ENCODE peak calls at places on chromosomes 3 and 15, in eight cellular contexts. One of them, this sample, is unnamed.

GRCh38 chr3:119469378-119470189 is 821 bp downstream of the POGLUT1 start:
- DNase-seq in uterus: peak; percentile 20
- DNase-seq in CD4-positive, alpha-beta T cell: no peak
- DNase-seq in substantia nigra: no peak
- DNase-seq in caudate nucleus: no peak
- DNase-seq in colonic mucosa: no peak
- DNase-seq in dorsolateral prefrontal cortex: peak; percentile 28
- DNase-seq in HL-60: peak; percentile 12
- DNase-seq in this sample: no peak

GRCh38 chr3:52084216-52084945 is 28.0 kb upstream of the DUSP7 start:
- DNase-seq in dorsolateral prefrontal cortex: no peak
- DNase-seq in uterus: no peak
- DNase-seq in CD4-positive, alpha-beta T cell: no peak
- DNase-seq in colonic mucosa: no peak
- DNase-seq in substantia nigra: no peak
- DNase-seq in HL-60: no peak
- DNase-seq in caudate nucleus: no peak
- DNase-seq in this sample: no peak

GRCh38 chr3:143002083-143002712 is 828 bp downstream of the U2SURP start:
- DNase-seq in substantia nigra: no peak
- DNase-seq in dorsolateral prefrontal cortex: no peak
- DNase-seq in uterus: no peak
- DNase-seq in caudate nucleus: no peak
- DNase-seq in CD4-positive, alpha-beta T cell: no peak
- DNase-seq in HL-60: peak; percentile 67
- DNase-seq in colonic mucosa: no peak
- DNase-seq in this sample: no peak

GRCh38 chr3:31980530-31981205 is 394 bp downstream of the OSBPL10 start:
- DNase-seq in CD4-positive, alpha-beta T cell: peak; percentile 6
- DNase-seq in HL-60: peak; percentile 15
- DNase-seq in substantia nigra: no peak
- DNase-seq in colonic mucosa: peak; percentile 75
- DNase-seq in uterus: peak; percentile 53
- DNase-seq in dorsolateral prefrontal cortex: peak; percentile 44
- DNase-seq in caudate nucleus: no peak
- DNase-seq in this sample: peak; percentile 64

GRCh38 chr15:51382787-51383186 is 41.3 kb downstream of the GLDN start:
- DNase-seq in colonic mucosa: no peak
- DNase-seq in uterus: no peak
- DNase-seq in dorsolateral prefrontal cortex: peak; percentile 73
- DNase-seq in substantia nigra: no peak
- DNase-seq in HL-60: no peak
- DNase-seq in CD4-positive, alpha-beta T cell: no peak
- DNase-seq in caudate nucleus: no peak
- DNase-seq in this sample: no peak

GRCh38 chr15:93861413-93861812 is 369.9 kb upstream of the MCTP2 start:
- DNase-seq in HL-60: no peak
- DNase-seq in substantia nigra: no peak
- DNase-seq in dorsolateral prefrontal cortex: no peak
- DNase-seq in CD4-positive, alpha-beta T cell: no peak
- DNase-seq in colonic mucosa: no peak
- DNase-seq in uterus: peak; percentile 38
- DNase-seq in caudate nucleus: no peak
- DNase-seq in this sample: no peak

GRCh38 chr15:69093127-69093526 is 67.3 kb upstream of the GLCE start:
- DNase-seq in HL-60: no peak
- DNase-seq in CD4-positive, alpha-beta T cell: no peak
- DNase-seq in substantia nigra: no peak
- DNase-seq in dorsolateral prefrontal cortex: no peak
- DNase-seq in colonic mucosa: no peak
- DNase-seq in caudate nucleus: no peak
- DNase-seq in uterus: no peak
- DNase-seq in this sample: no peak

GRCh38 chr3:122533931-122534334 is 19.2 kb upstream of the KPNA1 start:
- DNase-seq in colonic mucosa: no peak
- DNase-seq in CD4-positive, alpha-beta T cell: no peak
- DNase-seq in HL-60: peak; percentile 51
- DNase-seq in substantia nigra: no peak
- DNase-seq in dorsolateral prefrontal cortex: no peak
- DNase-seq in caudate nucleus: no peak
- DNase-seq in uterus: no peak
- DNase-seq in this sample: peak; percentile 91

GRCh38 chr3:56782215-56782614 is 19.5 kb downstream of the ARHGEF3 start:
- DNase-seq in colonic mucosa: peak; percentile 66
- DNase-seq in uterus: no peak
- DNase-seq in dorsolateral prefrontal cortex: no peak
- DNase-seq in HL-60: no peak
- DNase-seq in caudate nucleus: no peak
- DNase-seq in substantia nigra: no peak
- DNase-seq in CD4-positive, alpha-beta T cell: no peak
- DNase-seq in this sample: no peak

GRCh38 chr15:101276501-101277037 is 716 bp downstream of the SELENOS start:
- DNase-seq in caudate nucleus: no peak
- DNase-seq in CD4-positive, alpha-beta T cell: no peak
- DNase-seq in colonic mucosa: no peak
- DNase-seq in uterus: no peak
- DNase-seq in dorsolateral prefrontal cortex: no peak
- DNase-seq in substantia nigra: no peak
- DNase-seq in HL-60: no peak
- DNase-seq in this sample: no peak

GRCh38 chr3:172298247-172298646 is 150.0 kb downstream of the GHSR start:
- DNase-seq in HL-60: no peak
- DNase-seq in caudate nucleus: no peak
- DNase-seq in CD4-positive, alpha-beta T cell: no peak
- DNase-seq in dorsolateral prefrontal cortex: no peak
- DNase-seq in substantia nigra: no peak
- DNase-seq in uterus: no peak
- DNase-seq in colonic mucosa: no peak
- DNase-seq in this sample: no peak

GRCh38 chr3:49422379-49423248 is at the start of gene AMT:
- DNase-seq in uterus: no peak
- DNase-seq in caudate nucleus: no peak
- DNase-seq in CD4-positive, alpha-beta T cell: no peak
- DNase-seq in colonic mucosa: peak; percentile 57
- DNase-seq in substantia nigra: peak; percentile 14
- DNase-seq in HL-60: no peak
- DNase-seq in dorsolateral prefrontal cortex: peak; percentile 50
- DNase-seq in this sample: no peak

GRCh38 chr3:69137006-69137405 is 14.6 kb upstream of the LMOD3 start:
- DNase-seq in colonic mucosa: no peak
- DNase-seq in dorsolateral prefrontal cortex: no peak
- DNase-seq in CD4-positive, alpha-beta T cell: no peak
- DNase-seq in substantia nigra: no peak
- DNase-seq in caudate nucleus: no peak
- DNase-seq in HL-60: no peak
- DNase-seq in uterus: no peak
- DNase-seq in this sample: no peak

GRCh38 chr15:59335197-59335786 is 37.4 kb downstream of the MYO1E start:
- DNase-seq in caudate nucleus: no peak
- DNase-seq in substantia nigra: no peak
- DNase-seq in HL-60: no peak
- DNase-seq in dorsolateral prefrontal cortex: no peak
- DNase-seq in uterus: no peak
- DNase-seq in colonic mucosa: no peak
- DNase-seq in CD4-positive, alpha-beta T cell: no peak
- DNase-seq in this sample: no peak

GRCh38 chr3:53835257-53835656 is 11.0 kb downstream of the CHDH start:
- DNase-seq in CD4-positive, alpha-beta T cell: no peak
- DNase-seq in dorsolateral prefrontal cortex: no peak
- DNase-seq in uterus: no peak
- DNase-seq in HL-60: no peak
- DNase-seq in caudate nucleus: no peak
- DNase-seq in colonic mucosa: no peak
- DNase-seq in substantia nigra: no peak
- DNase-seq in this sample: no peak

GRCh38 chr15:47885921-47886320 is 168.6 kb downstream of the SEMA6D start:
- DNase-seq in colonic mucosa: no peak
- DNase-seq in substantia nigra: no peak
- DNase-seq in dorsolateral prefrontal cortex: no peak
- DNase-seq in CD4-positive, alpha-beta T cell: no peak
- DNase-seq in caudate nucleus: no peak
- DNase-seq in uterus: no peak
- DNase-seq in HL-60: no peak
- DNase-seq in this sample: peak; percentile 44

GRCh38 chr3:184604039-184604955 is 42.7 kb downstream of the EPHB3 start:
- DNase-seq in uterus: no peak
- DNase-seq in CD4-positive, alpha-beta T cell: no peak
- DNase-seq in dorsolateral prefrontal cortex: no peak
- DNase-seq in caudate nucleus: no peak
- DNase-seq in colonic mucosa: no peak
- DNase-seq in substantia nigra: no peak
- DNase-seq in HL-60: no peak
- DNase-seq in this sample: no peak

GRCh38 chr15:73897441-73898261 is 24.3 kb downstream of the TBC1D21 start:
- DNase-seq in uterus: no peak
- DNase-seq in colonic mucosa: peak; percentile 32
- DNase-seq in substantia nigra: no peak
- DNase-seq in CD4-positive, alpha-beta T cell: peak; percentile 34
- DNase-seq in caudate nucleus: no peak
- DNase-seq in HL-60: peak; percentile 48
- DNase-seq in dorsolateral prefrontal cortex: no peak
- DNase-seq in this sample: no peak

GRCh38 chr3:118942651-118943050 is 92.0 kb downstream of the IGSF11 start:
- DNase-seq in uterus: no peak
- DNase-seq in caudate nucleus: no peak
- DNase-seq in substantia nigra: no peak
- DNase-seq in CD4-positive, alpha-beta T cell: no peak
- DNase-seq in dorsolateral prefrontal cortex: no peak
- DNase-seq in HL-60: no peak
- DNase-seq in colonic mucosa: no peak
- DNase-seq in this sample: no peak

GRCh38 chr3:61632568-61633175 is 71.3 kb downstream of the PTPRG start:
- DNase-seq in colonic mucosa: no peak
- DNase-seq in caudate nucleus: no peak
- DNase-seq in HL-60: no peak
- DNase-seq in uterus: no peak
- DNase-seq in dorsolateral prefrontal cortex: no peak
- DNase-seq in substantia nigra: no peak
- DNase-seq in CD4-positive, alpha-beta T cell: no peak
- DNase-seq in this sample: no peak
- H3K27ac ChIP-seq in colonic mucosa: no peak overlapping the region
- H3K27ac ChIP-seq in caudate nucleus: no peak overlapping the region
- H3K27ac ChIP-seq in HL-60: no peak overlapping the region
- H3K27ac ChIP-seq in uterus: no peak overlapping the region
- H3K27ac ChIP-seq in dorsolateral prefrontal cortex: no peak overlapping the region
- H3K27ac ChIP-seq in substantia nigra: no peak overlapping the region
- H3K27ac ChIP-seq in CD4-positive, alpha-beta T cell: no peak overlapping the region
- H3K27ac ChIP-seq in this sample: no peak overlapping the region

DNA sequence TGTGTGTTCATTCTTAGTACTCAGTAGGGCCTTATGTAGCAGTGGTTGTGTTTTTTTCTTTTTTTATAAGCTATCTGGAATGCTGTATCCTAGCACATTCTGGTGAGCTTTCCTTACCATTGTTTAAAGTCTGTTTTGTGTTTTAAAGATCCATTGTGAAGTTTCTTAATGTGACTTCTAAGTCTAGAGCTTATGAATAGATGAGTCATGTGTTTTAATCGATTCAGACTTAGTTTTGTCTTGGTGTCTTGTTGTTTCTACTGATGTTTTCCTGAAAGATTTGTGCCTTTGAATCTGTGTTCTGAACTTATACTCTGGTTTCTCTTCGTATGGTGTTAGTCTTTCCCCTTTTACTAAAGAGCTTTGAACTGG is 24.5 kb downstream of the AKAP13 start:
- DNase-seq in uterus: no peak
- DNase-seq in colonic mucosa: no peak
- DNase-seq in caudate nucleus: no peak
- DNase-seq in CD4-positive, alpha-beta T cell: no peak
- DNase-seq in dorsolateral prefrontal cortex: no peak
- DNase-seq in HL-60: no peak
- DNase-seq in substantia nigra: no peak
- DNase-seq in this sample: no peak
- H3K27ac ChIP-seq in uterus: no peak overlapping the region
- H3K27ac ChIP-seq in colonic mucosa: peak overlapping the region; percentile 45
- H3K27ac ChIP-seq in caudate nucleus: no peak overlapping the region
- H3K27ac ChIP-seq in CD4-positive, alpha-beta T cell: no peak overlapping the region
- H3K27ac ChIP-seq in dorsolateral prefrontal cortex: no peak overlapping the region
- H3K27ac ChIP-seq in HL-60: no peak overlapping the region
- H3K27ac ChIP-seq in substantia nigra: no peak overlapping the region
- H3K27ac ChIP-seq in this sample: peak overlapping the region; percentile 51

GRCh38 chr3:191361456-191361855 is 31.1 kb upstream of the UTS2B start:
- DNase-seq in HL-60: no peak
- DNase-seq in colonic mucosa: no peak
- DNase-seq in substantia nigra: no peak
- DNase-seq in dorsolateral prefrontal cortex: no peak
- DNase-seq in caudate nucleus: no peak
- DNase-seq in uterus: no peak
- DNase-seq in CD4-positive, alpha-beta T cell: no peak
- DNase-seq in this sample: no peak

GRCh38 chr3:191362036-191362435 is 31.7 kb upstream of the UTS2B start:
- DNase-seq in caudate nucleus: no peak
- DNase-seq in HL-60: no peak
- DNase-seq in CD4-positive, alpha-beta T cell: no peak
- DNase-seq in substantia nigra: no peak
- DNase-seq in colonic mucosa: no peak
- DNase-seq in dorsolateral prefrontal cortex: no peak
- DNase-seq in uterus: no peak
- DNase-seq in this sample: no peak

GRCh38 chr3:191360620-191361019 is 30.3 kb upstream of the UTS2B start:
- DNase-seq in substantia nigra: no peak
- DNase-seq in HL-60: no peak
- DNase-seq in caudate nucleus: no peak
- DNase-seq in colonic mucosa: no peak
- DNase-seq in uterus: no peak
- DNase-seq in dorsolateral prefrontal cortex: no peak
- DNase-seq in CD4-positive, alpha-beta T cell: no peak
- DNase-seq in this sample: peak; percentile 54

GRCh38 chr3:191363221-191363620 is 32.9 kb upstream of the UTS2B start:
- DNase-seq in dorsolateral prefrontal cortex: no peak
- DNase-seq in CD4-positive, alpha-beta T cell: no peak
- DNase-seq in colonic mucosa: no peak
- DNase-seq in HL-60: no peak
- DNase-seq in substantia nigra: no peak
- DNase-seq in caudate nucleus: no peak
- DNase-seq in uterus: no peak
- DNase-seq in this sample: peak; percentile 3

GRCh38 chr3:191362524-191363090 is 32.3 kb upstream of the UTS2B start:
- DNase-seq in CD4-positive, alpha-beta T cell: no peak
- DNase-seq in uterus: no peak
- DNase-seq in dorsolateral prefrontal cortex: no peak
- DNase-seq in substantia nigra: no peak
- DNase-seq in HL-60: no peak
- DNase-seq in colonic mucosa: no peak
- DNase-seq in caudate nucleus: no peak
- DNase-seq in this sample: no peak
- H3K27ac ChIP-seq in CD4-positive, alpha-beta T cell: no peak overlapping the region
- H3K27ac ChIP-seq in uterus: no peak overlapping the region
- H3K27ac ChIP-seq in dorsolateral prefrontal cortex: no peak overlapping the region
- H3K27ac ChIP-seq in substantia nigra: no peak overlapping the region
- H3K27ac ChIP-seq in HL-60: no peak overlapping the region
- H3K27ac ChIP-seq in colonic mucosa: no peak overlapping the region
- H3K27ac ChIP-seq in caudate nucleus: no peak overlapping the region
- H3K27ac ChIP-seq in this sample: peak overlapping the region; percentile 5

DNA sequence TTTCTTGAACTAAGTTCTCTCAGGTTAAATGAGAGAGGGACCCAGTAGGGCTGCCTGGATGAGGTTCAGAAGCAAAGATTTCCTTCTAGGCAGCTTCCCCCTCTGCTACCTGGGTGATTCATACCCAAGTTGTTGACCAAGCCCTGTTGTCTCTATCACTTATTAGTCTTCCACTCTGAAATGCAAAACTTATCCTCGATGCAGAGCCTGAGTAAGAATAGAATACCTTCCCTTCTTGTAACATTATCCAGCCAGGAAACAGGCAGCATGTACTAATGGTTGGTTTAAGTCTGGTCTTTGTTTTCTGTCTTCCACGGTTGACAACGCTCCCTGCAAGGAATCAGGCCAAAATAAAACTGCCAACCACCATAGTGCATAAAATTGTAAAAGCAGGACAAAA is 377.3 kb downstream of the MECOM start:
- DNase-seq in CD4-positive, alpha-beta T cell: no peak
- DNase-seq in substantia nigra: no peak
- DNase-seq in colonic mucosa: no peak
- DNase-seq in caudate nucleus: no peak
- DNase-seq in dorsolateral prefrontal cortex: no peak
- DNase-seq in HL-60: no peak
- DNase-seq in uterus: no peak
- DNase-seq in this sample: no peak
- H3K27ac ChIP-seq in CD4-positive, alpha-beta T cell: no peak overlapping the region
- H3K27ac ChIP-seq in substantia nigra: no peak overlapping the region
- H3K27ac ChIP-seq in colonic mucosa: peak overlapping the region; percentile 67
- H3K27ac ChIP-seq in caudate nucleus: no peak overlapping the region
- H3K27ac ChIP-seq in dorsolateral prefrontal cortex: no peak overlapping the region
- H3K27ac ChIP-seq in HL-60: no peak overlapping the region
- H3K27ac ChIP-seq in uterus: no peak overlapping the region
- H3K27ac ChIP-seq in this sample: no peak overlapping the region

This sample was measured in epithelial cell of prostate.